ENCODE peak calls at places on chromosomes 5 and 9, in eight cellular contexts. R is spleen, Z is tibial artery, K is fibroblast of lung, E is fibroblast of villous mesenchyme, G is AG04450, P is uterus, I is transverse colon. Q is an unnamed sample.
A peak's percentile ranks its signal among the peaks of the same experiment; 100 is the strongest.

GRCh38 chr9:96617439-96618185 is 2.0 kb downstream of the CDC14B start:
- DNase-seq in Z (no peak), R (no peak), K (no peak), P (no peak), E (no peak), G (no peak), I (no peak), Q (no peak)

GRCh38 chr9:92439921-92440750 is 15.9 kb upstream of the OMD start:
- DNase-seq in G (no peak), Z (no peak), R (no peak), K (peak; percentile 93), P (no peak), E (peak; percentile 49), I (no peak), Q (peak; percentile 65)

GRCh38 chr5:179901915-179902762 is 5.6 kb downstream of the TBC1D9B start:
- DNase-seq in P (no peak), Z (no peak), R (no peak), K (no peak), E (no peak), I (no peak), G (no peak), Q (no peak)

GRCh38 chr5:55176176-55176818 is 3.3 kb upstream of the CDC20B start:
- DNase-seq in I (peak; percentile 83), R (peak; percentile 74), K (no peak), E (peak; percentile 24), Z (no peak), G (no peak), P (no peak), Q (no peak)

GRCh38 chr5:14684757-14685156 is 20.2 kb downstream of the OTULIN start:
- DNase-seq in R (peak; percentile 35), I (no peak), E (no peak), P (no peak), G (no peak), Z (no peak), K (no peak), Q (no peak)

GRCh38 chr5:141208478-141208877 is at the start of gene PCDHB12:
- DNase-seq in K (no peak), Z (no peak), G (no peak), P (no peak), E (no peak), R (no peak), I (no peak), Q (peak; percentile 7)

GRCh38 chr5:74328221-74328630 is 312.3 kb downstream of the ENC1 start:
- DNase-seq in Z (no peak), P (no peak), G (no peak), K (no peak), I (no peak), R (no peak), E (no peak), Q (no peak)

GRCh38 chr5:168364738-168365550 is 73.5 kb downstream of the WWC1 start:
- DNase-seq in E (peak; percentile 7), I (no peak), P (no peak), G (no peak), R (no peak), K (peak; percentile 49), Z (no peak), Q (peak; percentile 42)

GRCh38 chr9:4617752-4618151 is 44.3 kb upstream of the PLPP6 start:
- DNase-seq in I (no peak), E (no peak), K (no peak), P (no peak), G (no peak), Z (no peak), R (no peak), Q (no peak)

GRCh38 chr9:133889498-133890301 is 102.4 kb downstream of the VAV2 start:
- DNase-seq in I (no peak), E (no peak), G (no peak), P (no peak), K (peak; percentile 38), Z (no peak), R (no peak), Q (no peak)

GRCh38 chr9:98991981-98992884 is 48.5 kb downstream of the COL15A1 start:
- DNase-seq in G (no peak), I (no peak), R (no peak), K (no peak), E (no peak), Z (no peak), P (no peak), Q (no peak)

GRCh38 chr9:123302348-123303214 is 34.2 kb upstream of the STRBP start:
- DNase-seq in E (no peak), Z (no peak), R (no peak), G (no peak), P (no peak), I (no peak), K (no peak), Q (peak; percentile 13)

GRCh38 chr9:129309041-129309430 is 131.0 kb upstream of the IER5L start:
- DNase-seq in R (peak; percentile 31), I (no peak), Z (no peak), P (no peak), E (no peak), K (no peak), G (no peak), Q (no peak)

GRCh38 chr5:1156033-1156753 is 44.3 kb upstream of the SLC12A7 start:
- DNase-seq in Z (no peak), P (no peak), I (no peak), G (no peak), E (no peak), K (no peak), R (no peak), Q (no peak)

GRCh38 chr9:88005146-88005750 is 30.9 kb upstream of the CDK20 start:
- DNase-seq in K (peak; percentile 68), R (no peak), P (no peak), Z (no peak), I (no peak), E (peak; percentile 30), G (no peak), Q (no peak)

GRCh38 chr9:79382468-79382867 is 189.3 kb upstream of the TLE4 start:
- DNase-seq in R (no peak), K (peak; percentile 77), G (no peak), I (no peak), P (no peak), Z (no peak), E (no peak), Q (no peak)

GRCh38 chr9:6680797-6681146 is 35.2 kb upstream of the GLDC start:
- DNase-seq in P (no peak), K (peak; percentile 57), E (peak; percentile 40), Z (peak; percentile 57), G (no peak), I (peak; percentile 77), R (peak; percentile 93), Q (no peak)

GRCh38 chr5:98771389-98772109 is 1.9 kb upstream of the RGMB start:
- DNase-seq in Z (peak; percentile 66), E (peak; percentile 93), I (peak; percentile 80), R (no peak), K (peak; percentile 84), G (peak; percentile 87), P (peak; percentile 36), Q (peak; percentile 94)

DNA sequence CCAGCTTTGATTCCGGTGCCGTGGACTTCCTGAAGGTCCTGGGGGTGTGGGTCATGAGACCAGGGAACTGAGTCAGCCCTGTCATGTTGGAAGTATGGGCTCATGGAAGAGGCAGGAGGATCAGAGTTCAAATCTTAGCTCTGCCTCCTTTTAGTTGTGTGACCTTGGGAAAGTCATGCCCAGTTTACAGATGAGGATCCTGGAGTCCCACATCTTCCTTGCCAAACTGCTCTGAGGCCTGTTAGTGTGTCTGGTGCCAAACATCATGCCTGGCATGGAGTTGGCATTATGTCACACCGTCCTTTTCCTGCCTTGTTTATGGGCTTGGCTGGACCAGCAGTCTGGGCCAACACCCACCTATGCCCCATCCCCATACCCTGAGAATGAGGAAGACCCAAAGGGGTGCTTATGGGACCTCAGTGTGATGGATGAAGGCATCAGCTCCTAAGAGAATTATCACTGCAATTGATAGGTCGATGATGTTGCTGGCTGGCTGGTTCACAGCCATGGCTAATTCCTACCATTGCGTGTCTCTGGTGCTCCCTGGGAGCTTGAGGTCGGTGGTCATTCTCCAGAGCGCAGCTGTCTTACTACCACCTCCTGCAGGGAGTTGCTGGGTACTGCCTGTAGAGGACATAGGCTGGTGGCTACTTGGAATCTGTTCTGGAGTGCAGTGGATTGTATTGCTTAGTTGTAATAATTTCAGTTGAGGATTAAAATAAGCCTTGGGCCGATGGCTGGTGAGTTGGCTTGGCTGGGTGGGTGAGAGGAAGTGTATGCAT is 140.5 kb upstream of the PITX1 start:
- DNase-seq in K (no peak), G (no peak), E (peak; percentile 29), Z (no peak), R (no peak), P (no peak), I (no peak), Q (no peak)
- TF ChIP-seq CTCF in K (no peak), G (peak; percentile 33), E (peak; percentile 46), Z (no peak), R (no peak), P (no peak), I (no peak), Q (no peak)

GRCh38 chr9:121271368-121272351 is 3.7 kb downstream of the GSN start:
- DNase-seq in R (peak; percentile 84), I (no peak), E (peak; percentile 80), Z (peak; percentile 69), K (peak; percentile 92), G (no peak), P (no peak), Q (peak; percentile 68)
- H3K4me3 ChIP-seq in R (no peak overlapping the region), I (peak overlapping the region; percentile 2), E (peak overlapping the region; percentile 18), Z (peak overlapping the region; percentile 34), K (peak overlapping the region; percentile 9), G (peak overlapping the region; percentile 47), P (no peak overlapping the region), Q (peak overlapping the region; percentile 4)

DNA sequence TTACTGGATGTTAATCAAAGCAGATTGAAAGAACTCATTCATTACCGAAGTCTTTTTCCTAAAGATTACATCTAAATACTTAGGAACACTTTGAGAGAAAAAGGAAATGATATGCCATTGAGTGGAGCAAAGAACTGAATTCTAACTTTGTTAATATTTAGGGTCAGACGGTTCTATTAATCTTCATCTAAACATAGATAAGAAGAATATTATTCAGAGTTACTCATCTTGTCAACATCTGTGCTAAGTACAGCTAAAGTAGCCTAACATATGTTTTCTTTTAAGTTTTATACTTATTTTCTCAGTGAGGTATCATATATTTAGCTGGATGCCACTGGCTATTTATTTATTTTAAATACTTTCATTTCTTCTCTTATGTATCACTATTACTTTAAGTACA is 1763.7 kb downstream of the EFNA5 start:
- DNase-seq in Z (no peak), G (no peak), E (peak; percentile 61), K (peak; percentile 13), P (no peak), R (no peak), I (no peak), Q (no peak)
- TF ChIP-seq CTCF in Z (no peak), G (no peak), E (no peak), K (no peak), P (no peak), R (no peak), I (no peak), Q (no peak)

DNA sequence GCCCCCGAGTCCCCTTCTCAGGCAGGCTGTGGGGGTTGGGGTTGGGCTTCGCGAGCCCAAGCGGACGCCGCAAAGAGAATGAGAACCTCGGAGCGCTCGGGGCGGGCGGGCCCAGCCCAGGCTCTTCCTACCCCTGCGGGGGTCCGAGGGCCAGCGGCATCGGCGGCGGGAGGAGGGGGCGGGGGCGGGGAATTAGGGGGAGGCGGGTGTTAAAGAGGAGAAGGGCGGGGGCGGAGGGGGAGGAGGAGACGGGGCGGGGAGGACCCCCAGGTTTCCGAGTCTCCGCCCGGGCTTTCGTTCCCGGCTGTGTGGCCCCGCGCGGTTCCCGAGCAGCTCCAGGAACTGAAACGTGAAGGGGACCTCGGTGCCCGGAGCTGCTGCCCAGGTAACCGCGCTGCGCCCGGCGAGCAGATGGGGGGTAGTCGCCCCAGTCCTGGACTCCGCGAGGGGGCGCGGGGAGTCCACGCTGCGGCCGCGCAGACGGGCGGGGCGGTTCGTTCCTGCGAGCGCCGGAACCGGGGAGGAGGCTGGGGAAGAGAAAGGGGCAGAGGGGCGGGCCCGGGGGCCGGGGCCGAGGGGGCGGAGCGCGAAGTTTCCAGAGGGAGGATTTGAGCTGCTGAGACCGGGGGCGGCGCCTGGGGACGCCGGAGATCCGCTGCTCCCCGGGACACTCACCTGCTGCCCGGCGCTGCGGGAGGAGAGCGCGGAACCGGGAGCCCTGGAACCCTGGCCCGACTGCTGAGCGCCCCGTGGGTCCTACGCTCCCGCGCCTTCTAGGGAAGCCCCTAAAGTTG is 38.4 kb upstream of the PLEKHG4B start:
- DNase-seq in I (peak; percentile 23), Z (no peak), E (no peak), K (peak; percentile 26), G (no peak), R (no peak), P (no peak), Q (peak; percentile 10)
- H3K4me3 ChIP-seq in I (peak overlapping the region; percentile 50), Z (peak overlapping the region; percentile 49), E (peak overlapping the region; percentile 32), K (no peak overlapping the region), G (peak overlapping the region; percentile 51), R (peak overlapping the region; percentile 66), P (peak overlapping the region; percentile 38), Q (peak overlapping the region; percentile 48)

Q was measured in fibroblast of pulmonary artery.